ENCODE peak calls at places on chromosomes 2 and 18, in nine cellular contexts. N is CD4-positive, CD25-positive, alpha-beta regulatory T cell; G is cardiac muscle cell; W is GM23338; F is HepG2; J is mammary epithelial cell; S is esophagus squamous epithelium; R is left ventricle myocardium inferior; P is CD8-positive, alpha-beta T cell. K is an unnamed sample.

GRCh38 chr2:144320491-144320890 is 199.4 kb downstream of the ZEB2 start:
- DNase-seq in N (peak; percentile 21), G (no peak), W (no peak), F (no peak), J (peak; percentile 65), S (no peak), R (no peak), P (no peak), K (peak; percentile 39)

GRCh38 chr18:79218605-79219195 is 149.5 kb downstream of the ATP9B start:
- DNase-seq in N (no peak), G (no peak), W (no peak), F (no peak), J (no peak), S (no peak), R (no peak), P (no peak), K (no peak)

GRCh38 chr2:218218409-218219185 is 1.6 kb downstream of the ARPC2 start:
- DNase-seq in N (no peak), G (no peak), W (no peak), F (no peak), J (peak; percentile 79), S (no peak), R (no peak), P (no peak), K (no peak)

GRCh38 chr2:225399509-225399908 is at the start of gene NYAP2:
- DNase-seq in N (no peak), G (no peak), W (no peak), F (no peak), J (no peak), S (no peak), R (no peak), P (no peak), K (no peak)

GRCh38 chr2:221553333-221553732 is 18.8 kb downstream of the EPHA4 start:
- DNase-seq in N (no peak), G (no peak), W (no peak), F (no peak), J (no peak), S (no peak), R (no peak), P (no peak), K (no peak)

GRCh38 chr18:71799016-71799673 is 745.0 kb downstream of the CBLN2 start:
- DNase-seq in N (no peak), G (no peak), W (no peak), F (no peak), J (no peak), S (no peak), R (no peak), P (no peak), K (no peak)

GRCh38 chr2:38376346-38376682 is 759 bp downstream of the ATL2 start:
- DNase-seq in N (no peak), G (peak; percentile 79), W (no peak), F (peak; percentile 73), J (peak; percentile 87), S (no peak), R (no peak), P (peak; percentile 21), K (peak; percentile 60)

GRCh38 chr2:175855794-175856453 is 146.1 kb downstream of the LNPK start:
- DNase-seq in N (no peak), G (peak; percentile 67), W (no peak), F (no peak), J (peak; percentile 61), S (no peak), R (peak; percentile 48), P (no peak), K (peak; percentile 24)

GRCh38 chr2:109144271-109144670 is 15.3 kb downstream of the SH3RF3 start:
- DNase-seq in N (no peak), G (no peak), W (no peak), F (no peak), J (no peak), S (no peak), R (no peak), P (no peak), K (no peak)

GRCh38 chr2:154886316-154886715 is 187.8 kb downstream of the KCNJ3 start:
- DNase-seq in N (no peak), G (no peak), W (no peak), F (no peak), J (no peak), S (no peak), R (no peak), P (no peak), K (no peak)

GRCh38 chr18:3245853-3246635 is 1.6 kb upstream of the MYL12A start:
- DNase-seq in N (peak; percentile 65), G (peak; percentile 93), W (peak; percentile 95), F (peak; percentile 81), J (peak; percentile 85), S (peak; percentile 42), R (peak; percentile 89), P (peak; percentile 44), K (peak; percentile 83)

DNA sequence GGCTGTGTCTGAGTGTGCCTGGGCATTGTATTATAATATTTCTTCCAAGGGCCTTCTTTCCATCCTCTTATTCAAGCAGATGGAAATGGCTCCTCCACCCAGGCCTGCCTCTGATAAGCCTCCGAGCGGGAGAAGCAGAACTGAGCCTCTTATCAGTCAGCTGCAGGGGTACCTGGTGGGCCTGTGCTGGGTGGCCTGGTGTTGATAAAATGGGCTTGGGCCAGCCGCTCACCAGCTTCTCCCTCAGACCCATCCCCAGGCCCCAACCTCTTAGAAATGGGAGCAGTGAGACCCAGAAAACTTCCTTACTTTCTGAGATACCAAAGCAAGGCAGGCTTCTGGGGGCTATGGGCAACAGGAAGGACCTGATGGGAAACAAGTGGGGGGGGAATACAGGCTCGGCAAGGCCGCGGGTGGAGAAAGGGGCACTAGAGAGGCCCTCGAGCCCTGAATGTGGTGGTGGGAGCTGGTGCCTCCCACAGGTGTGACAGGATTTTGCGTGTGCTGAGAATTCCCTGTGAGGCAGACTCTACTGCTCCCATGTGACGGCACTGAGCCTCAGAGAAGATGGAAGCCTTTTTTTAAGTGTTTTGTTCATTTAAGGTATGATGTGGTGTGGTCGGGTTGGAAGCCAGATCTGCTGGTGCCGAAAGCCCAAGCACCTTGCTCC is 18.3 kb downstream of the GYPC start:
- DNase-seq in N (no peak), G (no peak), W (no peak), F (no peak), J (no peak), S (no peak), R (no peak), P (no peak), K (no peak)
- H3K36me3 ChIP-seq in N (peaks cover 40% of the 10 kb centered on the region), G (no peaks in the 10 kb centered on the region), W (peaks cover 6% of the 10 kb centered on the region), F (no peaks in the 10 kb centered on the region), J (no peaks in the 10 kb centered on the region), S (no peaks in the 10 kb centered on the region), R (peaks cover 9% of the 10 kb centered on the region), P (peaks cover 17% of the 10 kb centered on the region), K (peaks cover 4% of the 10 kb centered on the region)

GRCh38 chr2:65813772-65814171 is 381.4 kb upstream of the SPRED2 start:
- DNase-seq in N (no peak), G (no peak), W (no peak), F (no peak), J (no peak), S (no peak), R (no peak), P (no peak), K (no peak)
- H3K4me3 ChIP-seq in N (no peak overlapping the region), G (no peak overlapping the region), W (no peak overlapping the region), F (no peak overlapping the region), J (no peak overlapping the region), S (no peak overlapping the region), R (no peak overlapping the region), P (no peak overlapping the region), K (no peak overlapping the region)

DNA sequence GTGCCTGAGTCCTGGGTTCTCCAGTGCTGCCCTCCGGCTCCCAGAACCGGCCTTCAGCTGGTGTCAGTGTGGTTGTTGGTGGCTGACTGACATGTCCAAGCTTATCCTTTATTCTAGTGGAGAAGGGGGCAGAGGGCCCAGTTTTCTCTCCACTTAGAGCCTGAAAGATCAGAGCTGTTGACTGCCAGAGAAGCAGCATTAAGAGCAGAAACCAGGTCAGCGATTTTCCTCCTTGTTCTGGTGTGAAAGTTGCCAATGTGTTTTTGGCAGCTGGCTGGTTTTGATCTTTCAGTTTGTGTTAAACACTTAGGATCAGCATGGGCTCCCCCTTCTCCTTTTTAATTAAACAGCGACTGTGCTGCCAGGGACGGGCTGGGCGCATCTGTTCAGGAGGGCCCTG is 100.9 kb downstream of the ASAP2 start:
- DNase-seq in N (no peak), G (no peak), W (no peak), F (no peak), J (no peak), S (no peak), R (no peak), P (no peak), K (no peak)
- H3K27ac ChIP-seq in N (no peak overlapping the region), G (no peak overlapping the region), W (no peak overlapping the region), F (no peak overlapping the region), J (peak overlapping the region; percentile 60), S (peak overlapping the region; percentile 62), R (peak overlapping the region; percentile 34), P (no peak overlapping the region), K (no peak overlapping the region)

DNA sequence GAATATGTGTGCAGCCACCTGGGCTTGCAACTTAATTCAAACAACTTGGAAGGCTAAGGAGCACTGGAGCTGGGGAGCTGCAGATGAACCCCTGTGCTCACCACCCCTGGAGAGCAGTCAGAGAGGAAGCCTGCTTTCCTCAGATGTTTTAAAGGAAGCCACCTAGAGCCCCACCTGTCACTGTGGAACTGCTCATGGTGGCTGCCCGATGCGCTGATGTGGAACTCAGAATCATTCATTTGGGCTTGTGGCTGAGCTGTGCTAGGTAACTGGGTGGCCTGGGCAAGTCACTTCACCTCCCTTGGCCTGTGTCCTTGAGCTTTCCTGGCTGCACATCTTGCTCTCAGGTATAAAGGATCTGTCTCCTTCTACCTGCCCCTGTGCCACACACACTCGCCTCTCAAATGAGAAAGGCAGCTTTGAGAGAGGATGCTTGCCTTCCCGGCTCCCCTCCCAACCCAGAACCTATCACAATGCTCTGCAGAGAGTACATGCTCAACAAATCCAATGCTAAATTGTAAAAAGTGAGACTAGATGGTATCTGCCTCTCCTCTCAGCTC is 41.3 kb downstream of the BCL11A start:
- DNase-seq in N (no peak), G (no peak), W (no peak), F (no peak), J (no peak), S (no peak), R (no peak), P (no peak), K (no peak)
- H3K36me3 ChIP-seq in N (no peaks in the 10 kb centered on the region), G (no peaks in the 10 kb centered on the region), W (no peaks in the 10 kb centered on the region), F (no peaks in the 10 kb centered on the region), J (no peaks in the 10 kb centered on the region), S (no peaks in the 10 kb centered on the region), R (no peaks in the 10 kb centered on the region), P (no peaks in the 10 kb centered on the region), K (no peaks in the 10 kb centered on the region)

GRCh38 chr2:96872591-96873349 is 2.9 kb upstream of the SEMA4C start:
- DNase-seq in N (no peak), G (peak; percentile 43), W (peak; percentile 69), F (no peak), J (peak; percentile 27), S (no peak), R (no peak), P (no peak), K (peak; percentile 40)
- H3K4me3 ChIP-seq in N (no peak overlapping the region), G (no peak overlapping the region), W (no peak overlapping the region), F (no peak overlapping the region), J (no peak overlapping the region), S (no peak overlapping the region), R (peak overlapping the region; percentile 43), P (no peak overlapping the region), K (no peak overlapping the region)

GRCh38 chr2:207546822-207547221 is 17.1 kb downstream of the CREB1 start:
- DNase-seq in N (no peak), G (no peak), W (no peak), F (no peak), J (no peak), S (no peak), R (no peak), P (no peak), K (no peak)
- H3K27ac ChIP-seq in N (no peak overlapping the region), G (peak overlapping the region; percentile 88), W (no peak overlapping the region), F (no peak overlapping the region), J (no peak overlapping the region), S (no peak overlapping the region), R (no peak overlapping the region), P (no peak overlapping the region), K (no peak overlapping the region)

K was measured in brain microvascular endothelial cell.